ENCODE peak calls at places on chromosomes 1 and 21, in six cellular contexts. G is heart left ventricle, I is esophagus squamous epithelium, N is uterus, V is right lobe of liver, J is IMR-90. L is an unnamed sample.

GRCh38 chr1:165644064-165644735 is 13.2 kb downstream of the MGST3 start:
- DNase-seq in N (no peak), V (no peak), G (no peak), I (no peak), J (peak; percentile 31), L (no peak)

GRCh38 chr1:105100102-105100501 is 1350.4 kb downstream of the AMY1C start:
- DNase-seq in N (no peak), J (no peak), I (no peak), V (no peak), G (no peak), L (no peak)

GRCh38 chr1:21368514-21369289 is 71.2 kb upstream of the NBPF3 start:
- DNase-seq in N (peak; percentile 84), G (peak; percentile 80), J (peak; percentile 84), I (no peak), V (peak; percentile 82), L (peak; percentile 84)

GRCh38 chr1:22665752-22666151 is 12.7 kb downstream of the C1QB start:
- DNase-seq in J (peak; percentile 43), V (no peak), I (no peak), G (no peak), N (no peak), L (peak; percentile 62)

GRCh38 chr1:119075614-119076013 is 64.8 kb downstream of the WARS2 start:
- DNase-seq in N (no peak), G (no peak), J (peak; percentile 75), I (no peak), V (no peak), L (no peak)

GRCh38 chr1:178143730-178144343 is 49.9 kb downstream of the RASAL2 start:
- DNase-seq in J (peak; percentile 51), G (no peak), V (no peak), N (no peak), I (no peak), L (no peak)

GRCh38 chr1:9413143-9413876 is 120.6 kb downstream of the SPSB1 start:
- DNase-seq in N (peak; percentile 78), G (peak; percentile 59), J (peak; percentile 95), V (no peak), I (peak; percentile 9), L (peak; percentile 87)

GRCh38 chr1:83770322-83770661 is 228.6 kb downstream of the TTLL7 start:
- DNase-seq in J (no peak), V (no peak), G (no peak), I (no peak), N (no peak), L (no peak)

GRCh38 chr1:169510060-169510459 is 24.3 kb upstream of the SLC19A2 start:
- DNase-seq in N (no peak), G (no peak), J (no peak), I (no peak), V (no peak), L (no peak)

GRCh38 chr1:36894824-36895223 is 139.5 kb downstream of the GRIK3 start:
- DNase-seq in I (no peak), N (no peak), V (no peak), J (no peak), G (no peak), L (no peak)

GRCh38 chr1:102970496-102971078 is 137.7 kb downstream of the COL11A1 start:
- DNase-seq in I (no peak), V (no peak), G (no peak), N (no peak), J (peak; percentile 75), L (no peak)

GRCh38 chr1:227889047-227889862 is 58.5 kb downstream of the WNT9A start:
- DNase-seq in V (peak; percentile 14), N (peak; percentile 17), I (no peak), G (peak; percentile 19), J (no peak), L (peak; percentile 16)

GRCh38 chr1:87902830-87903614 is 574.3 kb downstream of the LMO4 start:
- DNase-seq in G (no peak), J (peak; percentile 73), I (no peak), V (no peak), N (peak; percentile 27), L (no peak)

GRCh38 chr1:112718691-112719418 is 3.7 kb upstream of the PPM1J start:
- DNase-seq in V (peak; percentile 86), N (peak; percentile 78), G (peak; percentile 78), I (no peak), J (peak; percentile 58), L (peak; percentile 85)

GRCh38 chr1:204398197-204399125 is 13.2 kb downstream of the PPP1R15B start:
- DNase-seq in V (peak; percentile 70), J (peak; percentile 69), I (no peak), N (no peak), G (peak; percentile 39), L (no peak)

GRCh38 chr1:202037706-202038296 is 27.4 kb downstream of the ELF3 start:
- DNase-seq in G (no peak), N (no peak), I (no peak), V (no peak), J (peak; percentile 72), L (no peak)

GRCh38 chr1:202034149-202034682 is 23.8 kb downstream of the ELF3 start:
- DNase-seq in V (no peak), I (no peak), G (no peak), N (no peak), J (no peak), L (no peak)

GRCh38 chr1:202036595-202037387 is 26.4 kb downstream of the ELF3 start:
- DNase-seq in J (no peak), G (no peak), V (no peak), I (no peak), N (no peak), L (no peak)

GRCh38 chr1:202031796-202032195 is 21.4 kb downstream of the ELF3 start:
- DNase-seq in N (no peak), J (no peak), I (no peak), V (no peak), G (no peak), L (no peak)

DNA sequence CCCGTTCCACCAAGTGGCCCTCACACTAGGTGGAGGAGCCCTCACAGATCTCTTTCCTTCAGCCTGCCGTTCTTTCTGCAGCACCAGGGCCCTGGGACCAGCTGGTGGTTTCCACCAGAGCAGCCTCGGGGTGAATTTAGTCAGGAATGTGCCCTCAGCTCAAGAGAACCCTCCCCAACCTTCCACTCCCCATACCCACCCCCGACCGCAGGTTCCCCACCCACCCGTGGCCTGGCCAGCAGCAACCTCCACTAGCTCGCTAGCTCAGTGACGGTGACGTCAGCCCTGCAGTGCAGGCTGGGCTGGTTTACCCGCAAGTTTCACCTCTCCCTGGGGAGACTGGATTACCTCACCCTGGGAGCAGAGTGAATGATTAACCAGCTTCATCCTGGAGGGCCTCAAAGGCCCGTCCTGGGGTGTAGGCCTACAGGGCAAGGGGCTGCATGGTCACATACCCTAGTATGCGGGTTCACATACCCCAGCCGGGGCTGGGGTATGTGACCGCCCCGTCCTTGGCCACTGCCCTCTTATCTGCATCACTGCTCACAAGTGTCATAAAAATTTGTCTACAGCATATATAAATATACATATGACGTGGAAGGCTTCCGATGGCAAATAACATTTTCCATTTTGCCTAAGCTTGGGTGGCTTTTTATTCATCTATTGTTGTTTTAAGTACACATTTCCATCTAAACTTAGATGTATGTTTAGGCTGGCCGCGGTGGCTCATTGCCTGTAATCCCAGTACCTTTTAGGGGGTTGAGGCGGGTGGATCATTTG is 24.5 kb downstream of the ELF3 start:
- DNase-seq in I (no peak), V (peak; percentile 94), G (peak; percentile 59), N (peak; percentile 55), J (peak; percentile 96), L (peak; percentile 80)
- TF ChIP-seq POLR2A in I (no peak), V (peak; percentile 28), G (no peak), N (no peak), J (no peak), L (no peak)

DNA sequence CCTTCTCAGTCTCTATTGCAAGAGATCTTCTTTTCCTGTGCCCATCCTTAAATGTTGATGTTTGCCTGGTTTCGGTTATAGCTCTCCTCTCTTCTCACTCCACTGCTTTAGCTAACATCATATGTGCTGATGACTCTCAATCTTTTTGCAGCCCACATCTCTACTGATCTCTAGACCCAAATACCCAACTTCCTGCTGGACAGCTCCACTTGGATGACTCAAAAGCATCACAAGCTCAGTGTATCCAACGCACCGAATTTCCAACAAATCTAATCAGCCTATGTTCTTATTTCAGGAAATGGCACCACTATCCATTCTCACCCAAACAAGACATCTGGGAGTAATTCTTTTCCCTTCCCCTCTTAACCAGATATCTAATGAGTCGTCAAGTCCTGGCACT is 79.1 kb upstream of the ARTN start:
- DNase-seq in N (no peak), J (no peak), G (no peak), I (no peak), V (no peak), L (no peak)
- TF ChIP-seq POLR2A in N (no peak), J (no peak), G (no peak), I (no peak), V (no peak), L (no peak)

GRCh38 chr1:203306089-203306969 is 1.0 kb downstream of the BTG2 start:
- DNase-seq in V (peak; percentile 69), J (peak; percentile 75), I (peak; percentile 33), N (peak; percentile 76), G (peak; percentile 90), L (peak; percentile 81)

GRCh38 chr1:203306970-203307541 is 1.7 kb downstream of the BTG2 start:
- DNase-seq in N (no peak), J (no peak), G (peak; percentile 42), I (no peak), V (peak; percentile 43), L (peak; percentile 69)

GRCh38 chr1:203304391-203304918 is 864 bp upstream of the BTG2 start:
- DNase-seq in I (no peak), J (no peak), N (no peak), V (peak; percentile 24), G (peak; percentile 39), L (no peak)

GRCh38 chr1:203304919-203305808 is at the start of gene BTG2:
- DNase-seq in J (peak; percentile 86), N (peak; percentile 93), I (peak; percentile 62), G (peak; percentile 95), V (peak; percentile 96), L (peak; percentile 96)

DNA sequence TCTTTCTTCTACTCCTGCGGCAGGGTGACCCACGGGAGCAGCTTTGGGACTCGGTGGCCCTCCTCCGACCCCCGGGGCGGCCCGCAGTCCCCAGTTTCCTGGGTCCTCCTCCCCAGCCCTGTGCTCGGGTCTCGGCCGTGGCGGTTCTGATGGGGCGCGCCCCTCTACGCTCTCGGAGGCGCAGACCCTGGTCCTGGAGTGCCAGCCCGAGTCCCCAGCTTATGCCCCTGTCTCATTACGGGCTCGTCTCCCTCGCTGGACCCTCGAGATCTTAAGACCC is 430 bp downstream of the BTG2 start:
- DNase-seq in G (no peak), J (no peak), V (peak; percentile 57), N (no peak), I (no peak), L (no peak)
- TF ChIP-seq POLR2A in G (no peak), J (no peak), V (no peak), N (no peak), I (no peak), L (no peak)

GRCh38 chr21:44931137-44931500 is 8.7 kb upstream of the SLX9 start:
- DNase-seq in N (no peak), J (no peak), V (no peak), G (no peak), I (no peak), L (no peak)
- TF ChIP-seq POLR2A in N (no peak), J (no peak), V (no peak), G (no peak), I (no peak), L (no peak)

GRCh38 chr1:1752671-1753606 is 25.3 kb downstream of the NADK start:
- DNase-seq in J (no peak), V (peak; percentile 70), G (no peak), I (no peak), N (no peak), L (no peak)
- TF ChIP-seq POLR2A in J (no peak), V (no peak), G (no peak), I (no peak), N (no peak), L (no peak)

GRCh38 chr1:233294991-233295774 is at the start of gene PCNX2:
- DNase-seq in I (peak; percentile 22), V (peak; percentile 38), G (peak; percentile 34), J (peak; percentile 74), N (peak; percentile 47), L (peak; percentile 43)
- TF ChIP-seq POLR2A in I (no peak), V (no peak), G (no peak), J (no peak), N (no peak), L (no peak)

L was measured in ovary.